ENCODE peak calls at places on chromosomes 12 and 14, in four cellular contexts. One of them, this sample, is unnamed.

GRCh38 chr12:22700126-22700525 is 75.2 kb downstream of the ETNK1 start:
- DNase-seq in foreskin fibroblast: no peak
- DNase-seq in glutamatergic neuron: no peak
- DNase-seq in psoas muscle: no peak
- DNase-seq in this sample: no peak

GRCh38 chr14:93231129-93231979 is 24.3 kb downstream of the UBR7 start:
- DNase-seq in foreskin fibroblast: peak; percentile 40
- DNase-seq in glutamatergic neuron: no peak
- DNase-seq in psoas muscle: no peak
- DNase-seq in this sample: no peak

GRCh38 chr12:16573652-16574077 is 32.3 kb downstream of the LMO3 start:
- DNase-seq in foreskin fibroblast: no peak
- DNase-seq in glutamatergic neuron: peak; percentile 50
- DNase-seq in psoas muscle: peak; percentile 53
- DNase-seq in this sample: peak; percentile 42

GRCh38 chr14:32724864-32725550 is 213.7 kb upstream of the NPAS3 start:
- DNase-seq in foreskin fibroblast: peak; percentile 37
- DNase-seq in glutamatergic neuron: no peak
- DNase-seq in psoas muscle: no peak
- DNase-seq in this sample: no peak

GRCh38 chr14:52380294-52380693 is 66.2 kb downstream of the PTGER2 start:
- DNase-seq in foreskin fibroblast: peak; percentile 72
- DNase-seq in glutamatergic neuron: no peak
- DNase-seq in psoas muscle: no peak
- DNase-seq in this sample: no peak

GRCh38 chr14:88095791-88096190 is 90.9 kb downstream of the GPR65 start:
- DNase-seq in foreskin fibroblast: no peak
- DNase-seq in glutamatergic neuron: no peak
- DNase-seq in psoas muscle: no peak
- DNase-seq in this sample: no peak

GRCh38 chr14:23929822-23930294 is 23.7 kb upstream of the DHRS4 start:
- DNase-seq in foreskin fibroblast: peak; percentile 49
- DNase-seq in glutamatergic neuron: peak; percentile 90
- DNase-seq in psoas muscle: peak; percentile 67
- DNase-seq in this sample: peak; percentile 90

GRCh38 chr14:69617796-69618195 is 6.4 kb downstream of the SUSD6 start:
- DNase-seq in foreskin fibroblast: no peak
- DNase-seq in glutamatergic neuron: no peak
- DNase-seq in psoas muscle: no peak
- DNase-seq in this sample: no peak

DNA sequence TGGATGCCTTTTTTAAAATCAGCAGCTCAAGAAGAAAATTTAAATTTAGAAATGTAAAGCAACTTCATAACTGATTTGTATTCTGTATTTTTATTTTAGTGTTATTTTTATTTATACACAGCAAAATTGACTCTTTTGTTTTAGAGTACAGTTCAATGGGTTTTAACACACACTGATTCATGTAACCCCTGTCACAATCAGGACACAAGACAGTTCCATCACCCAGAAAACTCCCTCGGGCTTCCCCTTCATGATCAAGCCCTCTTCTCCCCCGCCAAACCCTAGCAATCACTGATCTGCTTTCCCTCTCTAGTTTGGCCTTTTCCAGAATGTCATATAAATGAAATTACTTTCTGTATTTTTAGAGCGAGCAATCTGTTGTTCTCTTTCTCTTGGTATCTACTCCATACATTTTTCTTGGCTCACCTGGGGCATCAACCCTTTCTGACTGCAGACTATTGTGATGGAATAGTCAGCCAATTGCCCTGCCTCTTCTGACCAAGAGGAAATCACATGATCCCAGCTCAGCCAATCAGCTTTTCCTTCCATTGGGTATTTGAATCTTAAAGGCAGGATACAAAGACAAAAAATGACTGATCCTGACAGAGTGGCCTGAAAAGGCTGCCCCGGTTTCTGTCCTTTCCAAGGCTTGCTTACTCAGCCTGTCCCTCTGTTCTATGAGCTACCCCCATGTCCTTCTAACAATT is 5.3 kb downstream of the SLC5A8 start:
- DNase-seq in foreskin fibroblast: no peak
- DNase-seq in glutamatergic neuron: no peak
- DNase-seq in psoas muscle: no peak
- DNase-seq in this sample: no peak
- TF ChIP-seq CTCF in foreskin fibroblast: no peak
- TF ChIP-seq CTCF in glutamatergic neuron: no peak
- TF ChIP-seq CTCF in psoas muscle: no peak
- TF ChIP-seq CTCF in this sample: no peak

GRCh38 chr14:105282098-105282725 is 18.6 kb downstream of the BRF1 start:
- DNase-seq in foreskin fibroblast: no peak
- DNase-seq in glutamatergic neuron: no peak
- DNase-seq in psoas muscle: no peak
- DNase-seq in this sample: no peak
- TF ChIP-seq CTCF in foreskin fibroblast: no peak
- TF ChIP-seq CTCF in glutamatergic neuron: no peak
- TF ChIP-seq CTCF in psoas muscle: no peak
- TF ChIP-seq CTCF in this sample: no peak

GRCh38 chr14:65302571-65303184 is 109.9 kb upstream of the FUT8 start:
- DNase-seq in foreskin fibroblast: no peak
- DNase-seq in glutamatergic neuron: no peak
- DNase-seq in psoas muscle: no peak
- DNase-seq in this sample: no peak

GRCh38 chr14:65303902-65304222 is 108.7 kb upstream of the FUT8 start:
- DNase-seq in foreskin fibroblast: no peak
- DNase-seq in glutamatergic neuron: no peak
- DNase-seq in psoas muscle: no peak
- DNase-seq in this sample: no peak

GRCh38 chr14:65299837-65300236 is 112.7 kb upstream of the FUT8 start:
- DNase-seq in foreskin fibroblast: no peak
- DNase-seq in glutamatergic neuron: no peak
- DNase-seq in psoas muscle: no peak
- DNase-seq in this sample: no peak

GRCh38 chr14:65303185-65303901 is 109.2 kb upstream of the FUT8 start:
- DNase-seq in foreskin fibroblast: no peak
- DNase-seq in glutamatergic neuron: no peak
- DNase-seq in psoas muscle: no peak
- DNase-seq in this sample: no peak

DNA sequence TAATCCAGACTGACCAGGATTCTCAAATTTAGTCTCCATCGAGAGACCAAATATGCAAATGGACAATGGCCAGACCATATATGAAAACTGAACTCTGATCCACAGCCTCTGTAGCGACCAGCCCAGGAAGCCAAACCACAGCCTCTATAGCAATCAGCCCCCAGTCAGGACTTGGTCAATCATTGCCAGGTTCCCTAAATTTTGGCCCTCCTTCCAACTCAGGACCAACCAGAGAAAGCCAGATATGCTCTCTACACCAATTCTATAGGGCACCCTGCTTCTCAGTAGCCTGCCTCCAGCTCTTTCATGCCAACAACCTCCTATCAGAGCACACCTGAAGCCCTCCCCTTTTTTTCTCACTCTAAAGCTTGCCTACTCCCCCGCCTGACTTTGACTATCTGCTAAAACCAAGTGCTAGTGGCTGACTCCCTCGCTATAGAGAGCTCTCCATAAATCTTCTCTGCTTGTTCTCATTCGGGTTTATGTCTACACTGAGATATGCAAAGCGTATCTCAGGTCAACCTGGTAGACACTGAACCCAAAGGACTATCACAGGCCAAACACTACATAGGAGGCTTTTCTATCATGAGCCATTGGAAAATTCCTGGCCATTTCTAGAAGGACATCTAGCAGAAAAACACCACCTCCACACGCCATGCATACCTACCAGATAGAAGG is 110.5 kb upstream of the FUT8 start:
- DNase-seq in foreskin fibroblast: no peak
- DNase-seq in glutamatergic neuron: no peak
- DNase-seq in psoas muscle: no peak
- DNase-seq in this sample: no peak
- TF ChIP-seq CTCF in foreskin fibroblast: no peak
- TF ChIP-seq CTCF in glutamatergic neuron: no peak
- TF ChIP-seq CTCF in psoas muscle: no peak
- TF ChIP-seq CTCF in this sample: no peak

GRCh38 chr14:49424436-49425331 is 161.5 kb downstream of the RPS29 start:
- DNase-seq in foreskin fibroblast: no peak
- DNase-seq in glutamatergic neuron: no peak
- DNase-seq in psoas muscle: no peak
- DNase-seq in this sample: no peak
- TF ChIP-seq CTCF in foreskin fibroblast: no peak
- TF ChIP-seq CTCF in glutamatergic neuron: no peak
- TF ChIP-seq CTCF in psoas muscle: no peak
- TF ChIP-seq CTCF in this sample: no peak

DNA sequence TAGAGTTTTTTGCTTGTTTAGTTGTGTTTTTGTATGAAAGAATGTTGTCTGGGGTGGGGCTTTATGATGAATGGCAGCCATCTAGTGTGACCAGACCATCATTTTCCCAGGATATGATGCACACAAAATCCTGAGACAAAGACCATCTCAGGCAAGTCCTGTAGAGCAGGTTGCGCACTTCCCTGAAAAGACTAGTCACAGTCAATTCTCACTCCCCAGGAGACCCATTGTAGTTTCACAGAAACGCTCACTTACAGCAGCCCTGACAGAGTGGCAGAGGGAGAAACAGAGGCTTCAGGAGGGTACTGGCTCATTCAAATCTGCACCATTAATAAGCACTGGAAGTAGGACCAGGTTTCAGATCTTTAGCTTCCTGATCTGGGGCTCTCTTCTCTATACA is 183.2 kb downstream of the TMEM117 start:
- DNase-seq in foreskin fibroblast: no peak
- DNase-seq in glutamatergic neuron: no peak
- DNase-seq in psoas muscle: no peak
- DNase-seq in this sample: no peak
- TF ChIP-seq CTCF in foreskin fibroblast: no peak
- TF ChIP-seq CTCF in glutamatergic neuron: no peak
- TF ChIP-seq CTCF in psoas muscle: no peak
- TF ChIP-seq CTCF in this sample: no peak

DNA sequence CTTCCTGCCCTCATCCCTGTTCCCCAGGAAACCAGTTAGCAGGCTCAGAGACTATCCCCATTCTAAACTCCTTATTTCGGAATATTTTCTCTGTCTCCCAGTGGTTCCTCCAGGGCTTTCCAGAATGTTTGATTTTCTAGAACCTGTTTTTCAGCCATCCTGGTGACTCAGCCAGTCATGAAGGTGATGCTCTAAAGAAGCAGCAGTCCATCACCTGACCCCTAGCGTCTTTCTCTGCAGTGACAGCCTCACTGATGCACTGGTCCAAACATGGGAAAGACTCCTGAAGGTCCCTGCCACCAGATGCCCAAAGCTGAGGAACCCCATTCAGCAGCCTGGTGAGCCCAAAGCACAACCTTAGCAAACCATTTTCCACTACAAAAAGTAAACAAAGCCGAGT is 212.6 kb downstream of the PHETA1 start:
- DNase-seq in foreskin fibroblast: no peak
- DNase-seq in glutamatergic neuron: no peak
- DNase-seq in psoas muscle: no peak
- DNase-seq in this sample: no peak
- TF ChIP-seq CTCF in foreskin fibroblast: no peak
- TF ChIP-seq CTCF in glutamatergic neuron: no peak
- TF ChIP-seq CTCF in psoas muscle: no peak
- TF ChIP-seq CTCF in this sample: no peak

GRCh38 chr14:54715244-54715643 is 148.3 kb downstream of the SAMD4A start:
- DNase-seq in foreskin fibroblast: no peak
- DNase-seq in glutamatergic neuron: no peak
- DNase-seq in psoas muscle: no peak
- DNase-seq in this sample: no peak
- TF ChIP-seq CTCF in foreskin fibroblast: peak; percentile 14
- TF ChIP-seq CTCF in glutamatergic neuron: no peak
- TF ChIP-seq CTCF in psoas muscle: no peak
- TF ChIP-seq CTCF in this sample: no peak

GRCh38 chr12:65308601-65309071 is 30.2 kb downstream of the MSRB3 start:
- DNase-seq in foreskin fibroblast: peak; percentile 61
- DNase-seq in glutamatergic neuron: no peak
- DNase-seq in psoas muscle: no peak
- DNase-seq in this sample: no peak
- TF ChIP-seq CTCF in foreskin fibroblast: no peak
- TF ChIP-seq CTCF in glutamatergic neuron: no peak
- TF ChIP-seq CTCF in psoas muscle: no peak
- TF ChIP-seq CTCF in this sample: no peak

GRCh38 chr14:98926151-98926550 is 345.8 kb downstream of the BCL11B start:
- DNase-seq in foreskin fibroblast: no peak
- DNase-seq in glutamatergic neuron: no peak
- DNase-seq in psoas muscle: no peak
- DNase-seq in this sample: no peak
- TF ChIP-seq CTCF in foreskin fibroblast: no peak
- TF ChIP-seq CTCF in glutamatergic neuron: no peak
- TF ChIP-seq CTCF in psoas muscle: no peak
- TF ChIP-seq CTCF in this sample: no peak

GRCh38 chr14:59582845-59583509 is 6.4 kb upstream of the CCDC175 start:
- DNase-seq in foreskin fibroblast: no peak
- DNase-seq in glutamatergic neuron: no peak
- DNase-seq in psoas muscle: no peak
- DNase-seq in this sample: no peak
- TF ChIP-seq CTCF in foreskin fibroblast: no peak
- TF ChIP-seq CTCF in glutamatergic neuron: peak; percentile 22
- TF ChIP-seq CTCF in psoas muscle: no peak
- TF ChIP-seq CTCF in this sample: no peak

This sample was measured in nephron progenitor cell.